ENCODE peak calls at places on chromosome 13, in nine cellular contexts. Q is cardiac fibroblast, L is mucosa of descending colon, Z is A549, Y is foreskin fibroblast, U is GM12865, D is cardiac muscle cell, J is AG09309, E is DND-41. I is an unnamed sample.
A peak's percentile ranks its signal among the peaks of the same experiment; 100 is the strongest.

GRCh38 chr13:46595136-46595917 is 42.4 kb downstream of the LRCH1 start:
- DNase-seq in U (peak; percentile 68), J (no peak), D (no peak), E (no peak), Q (peak; percentile 43), Y (peak; percentile 58), Z (no peak), L (no peak), I (no peak)

GRCh38 chr13:91216928-91217700 is 130.4 kb upstream of the MIR17HG start:
- DNase-seq in Z (no peak), Y (no peak), J (no peak), U (no peak), D (no peak), E (no peak), Q (no peak), L (peak; percentile 2), I (peak; percentile 67)

GRCh38 chr13:93029536-93029935 is 197.1 kb upstream of the GPC6 start:
- DNase-seq in Z (no peak), Q (peak; percentile 59), L (no peak), J (peak; percentile 17), U (no peak), Y (peak; percentile 40), D (no peak), E (no peak), I (no peak)

GRCh38 chr13:99432637-99433542 is 68.4 kb upstream of the TM9SF2 start:
- DNase-seq in L (peak; percentile 45), Y (peak; percentile 86), D (peak; percentile 21), J (no peak), Z (peak; percentile 61), Q (peak; percentile 86), E (peak; percentile 57), U (peak; percentile 98), I (peak; percentile 51)

GRCh38 chr13:41649659-41650058 is 192.3 kb downstream of the RGCC start:
- DNase-seq in Z (peak; percentile 22), J (no peak), Y (peak; percentile 48), L (no peak), U (no peak), Q (peak; percentile 43), D (peak; percentile 36), E (no peak), I (no peak)

GRCh38 chr13:111483621-111483987 is 163.2 kb downstream of the TEX29 start:
- DNase-seq in L (no peak), Y (no peak), Q (no peak), D (no peak), J (no peak), Z (no peak), U (no peak), E (no peak), I (no peak)

GRCh38 chr13:31998131-31998530 is 33.4 kb upstream of the FRY start:
- DNase-seq in E (no peak), D (no peak), U (no peak), Z (no peak), Y (no peak), Q (no peak), L (peak; percentile 38), J (no peak), I (no peak)

GRCh38 chr13:27967736-27968315 is 1.3 kb downstream of the CDX2 start:
- DNase-seq in U (no peak), Q (no peak), D (no peak), Z (peak; percentile 39), Y (no peak), L (no peak), J (no peak), E (no peak), I (peak; percentile 54)

GRCh38 chr13:67229438-67230242 is 496 bp downstream of the PCDH9 start:
- DNase-seq in Z (no peak), J (no peak), Q (no peak), L (no peak), E (peak; percentile 21), U (no peak), D (peak; percentile 5), Y (no peak), I (no peak)

GRCh38 chr13:46721054-46721453 is 75.9 kb downstream of the ESD start:
- DNase-seq in U (peak; percentile 53), D (peak; percentile 67), E (peak; percentile 34), Q (peak; percentile 69), L (peak; percentile 68), Z (peak; percentile 31), Y (peak; percentile 76), J (no peak), I (peak; percentile 53)

GRCh38 chr13:102231486-102231885 is 170.4 kb downstream of the FGF14 start:
- DNase-seq in E (no peak), J (no peak), Z (no peak), Q (no peak), D (no peak), U (no peak), Y (no peak), L (no peak), I (no peak)

GRCh38 chr13:96796234-96796633 is 198.0 kb downstream of the OXGR1 start:
- DNase-seq in Q (peak; percentile 44), Y (peak; percentile 38), J (no peak), U (no peak), Z (no peak), D (no peak), E (no peak), L (no peak), I (no peak)
- TF ChIP-seq CTCF in Q (peak; percentile 60), Y (no peak), J (no peak), U (no peak), Z (no peak), D (no peak), E (no peak), L (no peak), I (no peak)

GRCh38 chr13:94716016-94716415 is 3.7 kb upstream of the SOX21 start:
- DNase-seq in D (no peak), Z (no peak), E (no peak), Y (no peak), U (no peak), Q (no peak), J (no peak), L (no peak), I (no peak)
- TF ChIP-seq CTCF in D (peak; percentile 33), Z (peak; percentile 32), E (no peak), Y (no peak), U (no peak), Q (peak; percentile 28), J (no peak), L (no peak), I (peak; percentile 16)

GRCh38 chr13:50388481-50388880 is 373.2 kb downstream of the KCNRG start:
- DNase-seq in E (no peak), J (no peak), Y (no peak), Q (no peak), D (no peak), L (no peak), U (no peak), Z (no peak), I (no peak)
- TF ChIP-seq CTCF in E (no peak), J (no peak), Y (no peak), Q (no peak), D (no peak), L (no peak), U (no peak), Z (no peak), I (no peak)

GRCh38 chr13:60329221-60329983 is 67.6 kb upstream of the TDRD3 start:
- DNase-seq in J (no peak), D (peak; percentile 74), Y (peak; percentile 15), Q (peak; percentile 55), E (peak; percentile 27), U (peak; percentile 61), L (peak; percentile 71), Z (peak; percentile 21), I (peak; percentile 45)
- TF ChIP-seq CTCF in J (peak; percentile 56), D (peak; percentile 63), Y (peak; percentile 27), Q (peak; percentile 47), E (peak; percentile 61), U (peak; percentile 51), L (no peak), Z (peak; percentile 19), I (peak; percentile 53)

GRCh38 chr13:30618186-30618937 is 642 bp downstream of the USPL1 start:
- DNase-seq in E (peak; percentile 40), U (peak; percentile 42), Q (no peak), J (no peak), D (peak; percentile 14), Z (no peak), L (no peak), Y (peak; percentile 26), I (peak; percentile 25)

GRCh38 chr13:30616927-30617314 is 799 bp upstream of the USPL1 start:
- DNase-seq in Z (peak; percentile 88), U (peak; percentile 83), L (peak; percentile 82), Q (peak; percentile 93), E (peak; percentile 73), J (peak; percentile 67), Y (peak; percentile 83), D (peak; percentile 89), I (no peak)

GRCh38 chr13:30617315-30618185 is at the start of gene USPL1:
- DNase-seq in L (peak; percentile 99), E (peak; percentile 99), J (peak; percentile 98), Q (peak; percentile 99), D (peak; percentile 98), Y (peak; percentile 100), Z (peak; percentile 99), U (peak; percentile 100), I (peak; percentile 98)

GRCh38 chr13:30619731-30620130 is 2.0 kb downstream of the USPL1 start:
- DNase-seq in D (no peak), Z (no peak), Q (peak; percentile 29), U (no peak), E (no peak), L (no peak), J (no peak), Y (no peak), I (no peak)

GRCh38 chr13:30618938-30619289 is 1.2 kb downstream of the USPL1 start:
- DNase-seq in U (no peak), Y (no peak), J (no peak), Q (no peak), E (no peak), D (no peak), Z (no peak), L (no peak), I (no peak)
- TF ChIP-seq CTCF in U (no peak), Y (no peak), J (no peak), Q (no peak), E (no peak), D (no peak), Z (no peak), L (no peak), I (no peak)